ENCODE peak calls at places on chromosomes 5 and 9, in four cellular contexts. T, D, O and F are unnamed samples.

GRCh38 chr5:179902763-179903158 is 4.9 kb downstream of the TBC1D9B start:
- DNase-seq in T (no peak), D (no peak), O (no peak), F (no peak)

GRCh38 chr9:90966475-90967150 is 165.0 kb downstream of the SYK start:
- DNase-seq in T (no peak), D (no peak), O (peak; percentile 49), F (no peak)

GRCh38 chr9:92151691-92152393 is 36.6 kb upstream of the SPTLC1 start:
- DNase-seq in T (peak; percentile 41), D (no peak), O (peak; percentile 84), F (no peak)

GRCh38 chr9:97501972-97502221 is 431 bp downstream of the TMOD1 start:
- DNase-seq in T (no peak), D (no peak), O (no peak), F (no peak)

GRCh38 chr5:96426831-96427230 is 6.2 kb downstream of the PCSK1 start:
- DNase-seq in T (no peak), D (no peak), O (no peak), F (no peak)

GRCh38 chr9:130518198-130518597 is 61.2 kb upstream of the FUBP3 start:
- DNase-seq in T (no peak), D (no peak), O (no peak), F (no peak)

GRCh38 chr9:118929317-118929716 is 439.9 kb downstream of the BRINP1 start:
- DNase-seq in T (no peak), D (no peak), O (peak; percentile 1), F (no peak)

GRCh38 chr5:24749701-24750100 is 104.9 kb upstream of the CDH10 start:
- DNase-seq in T (no peak), D (no peak), O (peak; percentile 16), F (no peak)

GRCh38 chr9:81562221-81563019 is 126.9 kb downstream of the TLE1 start:
- DNase-seq in T (peak; percentile 45), D (no peak), O (peak; percentile 82), F (no peak)

GRCh38 chr9:89535461-89535860 is 37.5 kb upstream of the SEMA4D start:
- DNase-seq in T (no peak), D (no peak), O (no peak), F (no peak)

GRCh38 chr9:89536145-89536574 is 38.2 kb upstream of the SEMA4D start:
- DNase-seq in T (no peak), D (no peak), O (no peak), F (no peak)

GRCh38 chr9:89538874-89539273 is 41.0 kb upstream of the SEMA4D start:
- DNase-seq in T (no peak), D (no peak), O (no peak), F (no peak)

GRCh38 chr9:89536618-89537017 is 38.7 kb upstream of the SEMA4D start:
- DNase-seq in T (no peak), D (no peak), O (no peak), F (no peak)

DNA sequence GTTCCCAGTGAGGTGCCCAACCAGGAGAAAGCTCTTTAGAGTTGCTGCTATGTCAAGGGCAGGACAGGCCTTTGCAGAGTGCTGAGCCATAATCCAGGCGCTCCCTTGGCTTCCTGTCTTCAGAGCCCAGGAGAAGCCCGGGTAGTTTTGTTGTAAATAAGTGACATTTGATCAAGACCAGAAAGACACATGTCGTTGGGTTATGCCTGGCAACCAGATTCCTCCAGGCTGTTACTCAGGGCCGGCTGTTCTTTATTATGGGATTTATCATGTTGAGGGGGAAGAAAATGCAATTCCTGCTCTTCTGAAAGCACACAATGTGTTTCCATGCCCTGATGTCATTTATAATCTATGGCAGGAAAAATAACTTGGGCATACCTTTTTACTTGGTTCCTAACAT is 39.3 kb upstream of the SEMA4D start:
- DNase-seq in T (no peak), D (no peak), O (no peak), F (no peak)
- H3K27ac ChIP-seq in T (peak overlapping the region; percentile 7), D (no peak overlapping the region), O (no peak overlapping the region), F (no peak overlapping the region)

GRCh38 chr9:93582115-93582514 is 5.7 kb downstream of the PHF2 start:
- DNase-seq in T (peak; percentile 79), D (no peak), O (no peak), F (no peak)

GRCh38 chr9:93580654-93581380 is 4.4 kb downstream of the PHF2 start:
- DNase-seq in T (no peak), D (no peak), O (no peak), F (peak; percentile 56)

GRCh38 chr9:93577940-93578682 is 1.7 kb downstream of the PHF2 start:
- DNase-seq in T (no peak), D (peak; percentile 34), O (no peak), F (no peak)

GRCh38 chr9:93578844-93579243 is 2.5 kb downstream of the PHF2 start:
- DNase-seq in T (no peak), D (no peak), O (no peak), F (no peak)

DNA sequence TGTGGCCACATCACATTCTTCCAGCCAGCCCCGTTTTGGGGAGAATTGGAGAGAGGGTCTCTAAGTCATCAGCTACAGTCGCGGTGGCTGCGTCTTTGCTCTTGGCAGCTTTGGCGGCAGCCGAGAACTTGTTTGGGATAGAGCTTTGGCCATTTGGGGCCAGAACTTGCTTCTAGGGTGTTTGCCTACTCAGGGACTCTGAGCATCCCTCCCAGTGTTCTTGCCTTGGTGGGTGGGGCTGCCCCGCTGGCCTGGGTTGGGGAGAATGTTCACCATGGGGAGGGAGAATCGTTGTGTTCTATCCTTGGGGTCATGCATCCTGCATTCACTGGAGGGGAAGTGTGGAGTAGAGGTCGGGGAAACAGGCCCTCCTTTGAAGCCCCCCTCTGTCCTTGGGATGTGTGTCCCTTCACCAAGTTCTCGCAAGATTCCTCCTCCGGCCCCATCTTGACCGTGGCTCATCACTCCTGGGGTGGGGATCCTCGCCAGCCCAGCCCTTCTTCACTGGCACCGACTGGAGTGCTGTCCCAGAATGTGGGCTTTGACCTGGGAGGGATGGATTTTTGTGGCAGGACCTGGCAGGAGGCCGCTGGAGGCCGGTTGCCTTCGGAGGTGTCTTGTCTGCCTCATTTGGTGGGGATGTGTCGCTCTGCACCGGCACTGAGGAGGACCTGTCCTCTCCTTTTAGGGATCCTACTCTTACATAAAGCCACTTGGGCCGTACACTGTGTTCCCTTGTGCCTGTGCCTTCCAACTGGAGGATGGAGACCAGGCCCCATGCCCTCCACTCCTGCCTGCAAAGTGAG is 3.5 kb downstream of the PHF2 start:
- DNase-seq in T (no peak), D (no peak), O (no peak), F (no peak)
- H3K4me3 ChIP-seq in T (no peak overlapping the region), D (no peak overlapping the region), O (no peak overlapping the region), F (no peak overlapping the region)

DNA sequence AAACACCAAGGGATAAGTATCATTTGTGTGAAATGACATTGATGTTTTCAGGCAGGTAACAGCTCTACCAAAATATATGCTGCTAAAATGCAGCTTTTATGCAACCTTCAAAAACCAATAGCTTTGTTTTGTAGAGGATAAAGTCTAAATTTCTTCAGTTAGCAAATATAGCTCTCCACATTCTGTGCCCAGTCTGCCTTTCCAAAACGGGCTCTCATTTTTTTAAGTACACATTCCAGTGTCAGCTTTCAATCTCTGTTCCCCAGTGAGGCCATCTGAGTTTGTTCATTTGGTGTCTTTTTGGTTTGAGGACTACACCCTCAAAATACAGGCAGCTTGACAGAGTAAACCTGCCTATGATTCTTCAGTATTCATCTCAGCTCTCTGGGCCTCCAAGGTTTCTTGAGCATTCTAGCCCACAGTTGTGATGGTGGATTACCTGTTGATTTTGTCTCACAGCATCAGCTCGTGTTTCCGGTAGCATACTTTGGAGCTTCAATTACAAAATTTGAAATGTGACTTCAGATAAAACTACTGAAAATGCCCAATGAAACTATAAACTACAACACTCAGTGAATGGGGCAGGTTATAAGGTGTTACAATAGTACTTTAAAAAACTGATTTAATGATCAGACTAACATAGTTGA is 55.7 kb downstream of the NR3C1 start:
- DNase-seq in T (no peak), D (no peak), O (no peak), F (no peak)
- H3K27ac ChIP-seq in T (no peak overlapping the region), D (no peak overlapping the region), O (no peak overlapping the region), F (no peak overlapping the region)

GRCh38 chr9:37902131-37902530 is 1.8 kb downstream of the SLC25A51 start:
- DNase-seq in T (no peak), D (no peak), O (no peak), F (no peak)
- H3K4me3 ChIP-seq in T (no peak overlapping the region), D (no peak overlapping the region), O (no peak overlapping the region), F (no peak overlapping the region)

GRCh38 chr5:10400411-10400810 is 41.3 kb upstream of the ROPN1L start:
- DNase-seq in T (no peak), D (no peak), O (no peak), F (no peak)

GRCh38 chr5:10403829-10404228 is 37.9 kb upstream of the ROPN1L start:
- DNase-seq in T (no peak), D (no peak), O (no peak), F (no peak)

GRCh38 chr5:10399839-10400238 is 41.8 kb upstream of the ROPN1L start:
- DNase-seq in T (no peak), D (no peak), O (no peak), F (no peak)

GRCh38 chr5:10400834-10401233 is 40.8 kb upstream of the ROPN1L start:
- DNase-seq in T (no peak), D (no peak), O (peak; percentile 61), F (no peak)

GRCh38 chr5:10401499-10401898 is 40.2 kb upstream of the ROPN1L start:
- DNase-seq in T (no peak), D (no peak), O (no peak), F (no peak)
- H3K27ac ChIP-seq in T (no peak overlapping the region), D (no peak overlapping the region), O (no peak overlapping the region), F (no peak overlapping the region)

DNA sequence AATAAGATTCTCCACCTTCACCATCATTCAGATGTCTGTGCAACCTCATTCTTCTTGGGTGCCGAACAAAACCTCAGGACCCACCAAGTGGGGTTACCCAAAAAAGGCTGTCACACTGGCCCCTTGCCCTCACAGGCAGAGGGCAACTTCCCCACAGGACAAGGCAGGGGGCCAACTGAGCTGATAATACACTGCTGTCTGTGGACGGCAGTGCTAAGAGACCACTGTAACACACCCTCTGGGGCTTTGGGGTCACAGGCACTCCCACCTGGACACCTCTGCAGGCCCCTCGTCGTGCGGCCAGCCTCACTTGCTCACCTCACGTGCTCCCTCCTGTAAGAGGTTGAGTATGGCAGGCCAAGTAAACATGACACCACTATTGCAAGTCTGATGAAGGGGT is 515.8 kb upstream of the COX7C start:
- DNase-seq in T (no peak), D (no peak), O (no peak), F (no peak)
- H3K4me3 ChIP-seq in T (no peak overlapping the region), D (no peak overlapping the region), O (no peak overlapping the region), F (no peak overlapping the region)